ENCODE peak calls at places on chromosomes 5 and 9, in ten cellular contexts. R, I, J, X, N, Y, Z, D, E and K are unnamed samples.

GRCh38 chr9:71147368-71147767 is 25.9 kb upstream of the TRPM3 start:
- DNase-seq in N (no peak), R (no peak), Y (no peak), D (no peak), J (no peak), Z (no peak), I (no peak), E (no peak), X (peak), K (no peak)

GRCh38 chr9:136568288-136569081 is 22.6 kb upstream of the NOTCH1 start:
- DNase-seq in X (no peak), R (no peak), I (no peak), Y (no peak), J (no peak), N (no peak), D (no peak), E (no peak), Z (no peak), K (no peak)

GRCh38 chr9:13575558-13575957 is 296.1 kb upstream of the MPDZ start:
- DNase-seq in J (peak), Y (no peak), X (no peak), R (no peak), N (no peak), D (peak), E (no peak), Z (no peak), I (no peak), K (no peak)

GRCh38 chr5:41253109-41253508 is 39.8 kb upstream of the C6 start:
- DNase-seq in J (no peak), Z (no peak), D (no peak), E (no peak), Y (no peak), I (no peak), N (no peak), R (no peak), X (no peak), K (no peak)

GRCh38 chr5:53161876-53162275 is 52.3 kb upstream of the MOCS2 start:
- DNase-seq in E (no peak), R (no peak), X (no peak), D (no peak), I (peak), J (peak), Z (no peak), N (no peak), Y (no peak), K (no peak)

GRCh38 chr5:72624641-72625236 is 117.5 kb upstream of the ZNF366 start:
- DNase-seq in J (peak), D (no peak), Y (no peak), Z (no peak), R (no peak), I (peak), E (no peak), N (no peak), X (no peak), K (no peak)

GRCh38 chr5:181173420-181174342 is 26.3 kb downstream of the OR2V2 start:
- DNase-seq in R (peak), J (peak), I (no peak), Y (no peak), D (no peak), X (no peak), Z (peak), E (peak), N (no peak), K (no peak)

GRCh38 chr9:6106576-6107339 is 91.3 kb upstream of the RANBP6 start:
- DNase-seq in E (no peak), J (no peak), X (peak), Z (no peak), N (no peak), D (no peak), Y (peak), I (peak), R (no peak), K (no peak)

GRCh38 chr9:121862973-121863372 is 211.5 kb downstream of the DAB2IP start:
- DNase-seq in X (no peak), I (no peak), R (peak), N (no peak), Z (no peak), D (no peak), J (no peak), E (no peak), Y (no peak), K (no peak)

GRCh38 chr9:75432888-75433287 is 344.6 kb downstream of the OSTF1 start:
- DNase-seq in X (no peak), D (no peak), J (no peak), Z (no peak), I (no peak), Y (no peak), E (no peak), N (no peak), R (no peak), K (no peak)

GRCh38 chr5:73638344-73639095 is 12.5 kb downstream of the ARHGEF28 start:
- DNase-seq in J (peak), D (no peak), I (peak), Y (no peak), Z (no peak), E (no peak), N (no peak), R (no peak), X (no peak), K (peak)

GRCh38 chr5:31886206-31886605 is 247.3 kb downstream of the PDZD2 start:
- DNase-seq in I (no peak), Y (no peak), D (no peak), X (no peak), J (no peak), E (no peak), R (no peak), N (no peak), Z (no peak), K (no peak)

GRCh38 chr9:8857330-8858249 is 1058.0 kb upstream of the DMAC1 start:
- DNase-seq in I (peak), N (peak), R (no peak), Y (peak), E (peak), J (peak), D (peak), X (peak), Z (no peak), K (no peak)

GRCh38 chr5:34929150-34929719 is at the start of gene DNAJC21:
- DNase-seq in D (peak), Y (peak), Z (peak), X (peak), R (peak), I (peak), N (peak), J (peak), E (peak), K (peak)

GRCh38 chr5:111252799-111253564 is 28.8 kb downstream of the CAMK4 start:
- DNase-seq in J (no peak), I (no peak), R (no peak), E (peak), X (no peak), Y (no peak), D (no peak), N (no peak), Z (peak), K (no peak)

GRCh38 chr5:4387295-4387694 is 752.8 kb upstream of the ADAMTS16 start:
- DNase-seq in Y (no peak), R (no peak), Z (no peak), J (peak), D (no peak), I (no peak), X (no peak), N (no peak), E (no peak), K (no peak)

GRCh38 chr9:99712214-99712613 is 109.5 kb upstream of the NR4A3 start:
- DNase-seq in X (no peak), D (no peak), J (no peak), N (no peak), E (no peak), I (no peak), R (no peak), Y (no peak), Z (no peak), K (no peak)

GRCh38 chr9:121604242-121604641 is 47.2 kb upstream of the DAB2IP start:
- DNase-seq in R (no peak), I (no peak), J (no peak), Y (no peak), Z (no peak), X (peak), E (no peak), N (no peak), D (no peak), K (no peak)

GRCh38 chr5:32810812-32811211 is 99.7 kb downstream of the NPR3 start:
- DNase-seq in E (no peak), R (no peak), X (no peak), Y (peak), D (no peak), J (peak), N (no peak), I (peak), Z (no peak), K (peak)

GRCh38 chr5:35302544-35302943 is 72.3 kb upstream of the PRLR start:
- DNase-seq in Y (no peak), R (no peak), D (no peak), J (no peak), N (no peak), E (no peak), Z (peak), I (no peak), X (no peak), K (no peak)

GRCh38 chr9:95506692-95507455 is 9.9 kb downstream of the PTCH1 start:
- DNase-seq in I (peak), Z (peak), Y (peak), E (peak), N (no peak), X (peak), R (no peak), J (peak), D (no peak), K (no peak)

GRCh38 chr5:149724884-149725283 is 5.2 kb upstream of the PPARGC1B start:
- DNase-seq in R (no peak), I (no peak), Y (peak), Z (no peak), J (no peak), D (no peak), N (no peak), X (no peak), E (no peak), K (no peak)

GRCh38 chr5:180640765-180641565 is 8.4 kb downstream of the FLT4 start:
- DNase-seq in Y (no peak), Z (no peak), E (peak), X (no peak), D (no peak), R (no peak), I (no peak), N (no peak), J (no peak), K (no peak)

GRCh38 chr9:108850293-108850897 is 5.4 kb downstream of the ACTL7B start:
- DNase-seq in Y (no peak), E (no peak), X (no peak), R (no peak), I (peak), J (peak), Z (no peak), D (no peak), N (no peak), K (no peak)

GRCh38 chr9:95830768-95831167 is 44.7 kb upstream of the ERCC6L2 start:
- DNase-seq in N (no peak), I (no peak), D (no peak), J (no peak), X (no peak), E (no peak), Y (no peak), R (no peak), Z (no peak), K (no peak)

GRCh38 chr9:14989811-14990210 is 79.6 kb upstream of the FREM1 start:
- DNase-seq in N (no peak), D (no peak), Z (no peak), E (no peak), J (no peak), X (no peak), I (no peak), Y (no peak), R (no peak), K (no peak)

GRCh38 chr5:69004127-69004526 is 89.7 kb upstream of the SLC30A5 start:
- DNase-seq in D (no peak), R (no peak), X (no peak), E (no peak), I (no peak), Y (no peak), Z (no peak), N (no peak), J (no peak), K (no peak)

GRCh38 chr5:83711982-83712601 is 8.6 kb downstream of the HAPLN1 start:
- DNase-seq in Z (no peak), X (peak), I (peak), J (peak), N (no peak), E (peak), R (no peak), D (peak), Y (peak), K (no peak)

GRCh38 chr5:821504-821903 is 29.3 kb downstream of the ZDHHC11 start:
- DNase-seq in I (no peak), Z (no peak), D (no peak), J (no peak), X (no peak), E (no peak), Y (no peak), N (no peak), R (no peak), K (no peak)
- TF ChIP-seq CTCF in I (no peak), Z (no peak), D (no peak), J (no peak), X (no peak), E (no peak), Y (no peak), N (no peak), R (no peak), K (no peak)

DNA sequence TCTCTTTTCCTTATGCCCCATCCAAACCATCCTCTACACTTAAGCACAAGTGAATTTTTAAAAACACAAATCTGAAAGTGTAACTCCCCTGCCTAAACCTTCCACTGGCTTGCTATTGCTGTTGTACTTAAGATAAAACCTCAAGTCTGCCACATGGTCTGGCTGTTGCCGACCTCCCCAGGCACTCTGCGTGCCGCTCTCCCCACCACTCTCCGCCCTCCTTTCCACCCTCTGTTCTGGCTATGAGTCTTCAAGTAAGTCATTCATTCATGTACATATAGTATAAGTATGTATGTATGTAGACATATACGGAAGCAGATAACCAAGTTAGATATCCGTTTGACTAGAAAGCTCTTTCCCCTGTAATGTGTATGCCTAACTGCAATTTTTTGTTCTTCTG is 94.7 kb upstream of the ANKRD55 start:
- DNase-seq in D (no peak), E (no peak), J (no peak), I (no peak), R (no peak), Z (peak), Y (no peak), N (no peak), X (peak), K (no peak)
- H3K4me3 ChIP-seq in D (no peak), E (no peak), J (no peak), I (no peak), R (no peak), Z (no peak), Y (no peak), N (no peak), X (no peak), K (no peak)

GRCh38 chr9:134589748-134590147 is 51.9 kb upstream of the COL5A1 start:
- DNase-seq in X (no peak), E (peak), N (peak), R (peak), I (no peak), Y (no peak), D (no peak), J (no peak), Z (no peak), K (no peak)

GRCh38 chr9:134585021-134585561 is 56.5 kb upstream of the COL5A1 start:
- DNase-seq in D (no peak), X (no peak), I (no peak), Y (no peak), R (no peak), N (peak), J (no peak), Z (no peak), E (peak), K (no peak)

GRCh38 chr9:134590240-134591081 is 51.1 kb upstream of the COL5A1 start:
- DNase-seq in X (no peak), J (no peak), Z (no peak), Y (no peak), D (peak), R (no peak), E (peak), N (peak), I (no peak), K (no peak)

GRCh38 chr9:134591082-134591571 is 50.5 kb upstream of the COL5A1 start:
- DNase-seq in R (no peak), N (peak), X (no peak), E (no peak), Y (no peak), D (no peak), I (no peak), Z (no peak), J (no peak), K (peak)

DNA sequence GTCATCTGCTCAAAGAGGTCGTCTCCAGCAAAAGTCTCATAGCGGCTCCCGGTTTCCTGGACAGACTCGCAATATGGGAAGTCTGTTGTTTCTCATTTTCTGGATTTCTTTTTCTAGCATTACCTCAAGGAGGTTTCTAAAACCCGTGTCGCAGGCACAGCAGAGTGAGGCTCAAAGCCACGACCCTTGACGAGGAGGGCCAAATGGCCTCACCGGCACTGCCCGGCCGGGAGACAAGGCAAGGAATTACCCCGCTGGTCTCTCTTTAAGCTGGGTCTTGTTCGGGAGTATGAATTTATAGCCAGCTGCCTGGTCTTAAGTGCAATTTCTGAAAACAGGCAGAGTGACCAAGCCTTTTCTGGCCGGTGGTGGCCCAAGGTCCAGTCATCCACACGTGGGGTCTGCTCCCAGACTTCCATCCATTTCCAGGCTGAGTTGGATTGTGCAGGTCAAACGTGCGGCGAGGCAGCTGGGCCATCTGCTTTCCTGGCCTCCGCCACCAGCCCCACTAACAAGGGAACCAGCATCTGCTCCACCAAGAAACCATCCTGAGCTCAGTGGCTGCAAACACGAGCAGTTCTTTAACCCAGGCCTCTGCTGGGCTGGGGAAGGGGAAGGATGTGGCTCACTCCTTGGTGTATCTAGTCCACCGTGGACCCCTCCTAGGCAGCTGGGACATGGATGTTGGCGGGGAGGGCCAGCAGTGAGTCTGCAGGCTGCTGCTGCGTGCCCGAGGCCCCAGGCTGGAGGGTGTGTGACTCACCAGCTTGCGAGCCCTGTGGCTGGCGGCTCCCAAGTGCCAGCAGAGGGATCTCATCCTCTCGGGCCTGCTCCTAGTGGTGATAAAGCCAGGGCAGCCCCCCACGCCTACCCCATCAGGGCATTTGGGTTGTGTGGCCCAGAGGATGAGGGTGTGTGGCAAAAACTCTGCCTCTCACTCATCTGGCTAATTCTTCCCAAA is 55.6 kb upstream of the COL5A1 start:
- DNase-seq in N (peak), X (no peak), I (peak), J (peak), D (no peak), R (peak), E (peak), Y (no peak), Z (no peak), K (no peak)
- TF ChIP-seq CTCF in N (no peak), X (peak), I (peak), J (peak), D (no peak), R (no peak), E (no peak), Y (no peak), Z (no peak), K (peak)

GRCh38 chr9:128218172-128218517 is 15.0 kb downstream of the DNM1 start:
- DNase-seq in E (no peak), N (no peak), I (no peak), R (no peak), Y (no peak), J (no peak), Z (no peak), X (no peak), D (no peak), K (no peak)
- H3K4me3 ChIP-seq in E (peak), N (no peak), I (no peak), R (peak), Y (no peak), J (peak), Z (peak), X (peak), D (peak), K (peak)

DNA sequence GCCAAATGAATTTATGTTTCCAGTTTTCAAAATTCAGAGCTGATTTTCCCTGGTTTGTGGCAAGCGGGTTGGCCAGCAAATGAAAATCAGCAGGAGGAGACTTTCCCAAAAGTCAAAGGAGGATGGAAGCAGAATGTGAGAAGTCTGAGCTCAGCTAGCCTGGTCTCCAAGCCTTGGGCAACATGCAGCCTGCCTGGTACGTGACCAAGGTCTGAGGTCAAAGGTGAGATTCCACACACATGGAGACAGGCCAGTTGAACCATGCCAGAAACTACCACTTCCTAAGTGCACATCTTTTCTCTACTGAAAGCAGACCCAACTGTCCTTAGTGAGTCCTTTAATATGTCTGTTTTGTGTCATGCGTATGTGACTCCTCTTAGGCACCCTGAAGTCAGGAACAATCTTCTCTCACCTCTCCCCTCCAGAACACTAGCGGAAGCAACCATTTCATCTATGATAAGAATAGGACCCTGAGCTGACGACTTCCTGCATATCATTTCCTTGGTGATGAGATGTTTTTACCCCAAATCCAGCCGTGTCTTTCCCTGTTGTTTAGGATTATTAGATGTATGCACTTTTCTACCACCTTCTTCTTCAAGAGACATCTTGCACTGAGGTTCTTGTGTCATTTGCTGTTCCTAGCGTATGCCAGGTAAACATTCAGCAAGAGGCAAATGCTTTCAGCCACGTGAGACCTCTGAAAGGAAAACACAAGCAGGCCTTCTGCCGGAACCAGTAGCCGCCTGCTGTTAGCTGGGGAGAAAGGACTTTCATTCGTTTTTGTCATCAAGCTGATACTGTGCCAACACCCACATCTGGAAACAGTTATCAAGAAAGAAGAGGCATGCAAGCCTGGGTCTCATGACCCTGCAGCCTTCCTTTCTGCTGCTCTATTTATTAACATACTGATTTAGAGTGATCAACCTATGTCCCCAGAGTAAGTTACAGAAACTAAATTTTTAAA is 9.7 kb upstream of the TGFBI start:
- DNase-seq in D (peak), J (peak), X (no peak), I (peak), R (no peak), Z (no peak), E (peak), N (no peak), Y (no peak), K (no peak)
- TF ChIP-seq CTCF in D (no peak), J (peak), X (peak), I (peak), R (no peak), Z (no peak), E (no peak), N (no peak), Y (no peak), K (no peak)

GRCh38 chr9:21060919-21061561 is 16.7 kb downstream of the IFNB1 start:
- DNase-seq in I (peak), R (no peak), X (no peak), J (peak), N (no peak), Z (no peak), D (no peak), Y (no peak), E (no peak), K (no peak)
- H3K4me3 ChIP-seq in I (no peak), R (no peak), X (no peak), J (no peak), N (no peak), Z (no peak), D (no peak), Y (no peak), E (no peak), K (no peak)

GRCh38 chr5:8842906-8843590 is 702.8 kb downstream of the SEMA5A start:
- DNase-seq in J (peak), N (no peak), I (peak), R (no peak), D (no peak), Y (no peak), X (no peak), Z (no peak), E (no peak), K (no peak)
- TF ChIP-seq CTCF in J (peak), N (no peak), I (peak), R (peak), D (no peak), Y (no peak), X (peak), Z (no peak), E (no peak), K (peak)